ENCODE peak calls at places on chromosome 9, in seven cellular contexts. One of them, this sample, is unnamed.

GRCh38 chr9:76677481-76678055 is 86.7 kb upstream of the PCA3 start:
- DNase-seq in brain microvascular endothelial cell: no peak
- DNase-seq in SW 1271: no peak
- DNase-seq in spleen: no peak
- DNase-seq in NCI-H1048: no peak
- DNase-seq in fibroblast of the aortic adventitia: peak; percentile 57
- DNase-seq in iris pigment epithelial cell: no peak
- DNase-seq in this sample: no peak

GRCh38 chr9:120713257-120714087 is 798 bp downstream of the MEGF9 start:
- DNase-seq in brain microvascular endothelial cell: no peak
- DNase-seq in SW 1271: no peak
- DNase-seq in spleen: peak; percentile 91
- DNase-seq in NCI-H1048: no peak
- DNase-seq in fibroblast of the aortic adventitia: peak; percentile 39
- DNase-seq in iris pigment epithelial cell: no peak
- DNase-seq in this sample: peak; percentile 49

GRCh38 chr9:134983094-134983493 is 65.4 kb upstream of the FCN1 start:
- DNase-seq in brain microvascular endothelial cell: no peak
- DNase-seq in SW 1271: no peak
- DNase-seq in spleen: peak; percentile 89
- DNase-seq in NCI-H1048: no peak
- DNase-seq in fibroblast of the aortic adventitia: no peak
- DNase-seq in iris pigment epithelial cell: no peak
- DNase-seq in this sample: no peak

GRCh38 chr9:14692536-14692917 is 705 bp downstream of the ZDHHC21 start:
- DNase-seq in brain microvascular endothelial cell: no peak
- DNase-seq in SW 1271: no peak
- DNase-seq in spleen: no peak
- DNase-seq in NCI-H1048: no peak
- DNase-seq in fibroblast of the aortic adventitia: peak; percentile 15
- DNase-seq in iris pigment epithelial cell: no peak
- DNase-seq in this sample: no peak

GRCh38 chr9:18421391-18421790 is 52.6 kb upstream of the ADAMTSL1 start:
- DNase-seq in brain microvascular endothelial cell: no peak
- DNase-seq in SW 1271: no peak
- DNase-seq in spleen: no peak
- DNase-seq in NCI-H1048: no peak
- DNase-seq in fibroblast of the aortic adventitia: no peak
- DNase-seq in iris pigment epithelial cell: no peak
- DNase-seq in this sample: no peak

GRCh38 chr9:84851935-84852585 is 182.5 kb downstream of the NTRK2 start:
- DNase-seq in brain microvascular endothelial cell: peak; percentile 92
- DNase-seq in SW 1271: no peak
- DNase-seq in spleen: no peak
- DNase-seq in NCI-H1048: no peak
- DNase-seq in fibroblast of the aortic adventitia: peak; percentile 75
- DNase-seq in iris pigment epithelial cell: peak; percentile 55
- DNase-seq in this sample: no peak

GRCh38 chr9:35110327-35110758 is 5.3 kb downstream of the ATOSB start:
- DNase-seq in brain microvascular endothelial cell: peak; percentile 49
- DNase-seq in SW 1271: no peak
- DNase-seq in spleen: no peak
- DNase-seq in NCI-H1048: no peak
- DNase-seq in fibroblast of the aortic adventitia: peak; percentile 37
- DNase-seq in iris pigment epithelial cell: peak; percentile 70
- DNase-seq in this sample: no peak

GRCh38 chr9:127549771-127550170 is 62.3 kb upstream of the STXBP1 start:
- DNase-seq in brain microvascular endothelial cell: no peak
- DNase-seq in SW 1271: no peak
- DNase-seq in spleen: no peak
- DNase-seq in NCI-H1048: no peak
- DNase-seq in fibroblast of the aortic adventitia: no peak
- DNase-seq in iris pigment epithelial cell: no peak
- DNase-seq in this sample: no peak

GRCh38 chr9:76115396-76115795 is 224.9 kb downstream of the PCSK5 start:
- DNase-seq in brain microvascular endothelial cell: no peak
- DNase-seq in SW 1271: no peak
- DNase-seq in spleen: no peak
- DNase-seq in NCI-H1048: no peak
- DNase-seq in fibroblast of the aortic adventitia: peak; percentile 69
- DNase-seq in iris pigment epithelial cell: no peak
- DNase-seq in this sample: no peak

GRCh38 chr9:34777667-34778066 is 67.7 kb upstream of the CCL21 start:
- DNase-seq in brain microvascular endothelial cell: no peak
- DNase-seq in SW 1271: no peak
- DNase-seq in spleen: no peak
- DNase-seq in NCI-H1048: no peak
- DNase-seq in fibroblast of the aortic adventitia: no peak
- DNase-seq in iris pigment epithelial cell: no peak
- DNase-seq in this sample: no peak

GRCh38 chr9:83457005-83457404 is 81.2 kb downstream of the FRMD3 start:
- DNase-seq in brain microvascular endothelial cell: no peak
- DNase-seq in SW 1271: no peak
- DNase-seq in spleen: no peak
- DNase-seq in NCI-H1048: no peak
- DNase-seq in fibroblast of the aortic adventitia: no peak
- DNase-seq in iris pigment epithelial cell: no peak
- DNase-seq in this sample: no peak

GRCh38 chr9:79049371-79049770 is 522.4 kb upstream of the TLE4 start:
- DNase-seq in brain microvascular endothelial cell: no peak
- DNase-seq in SW 1271: no peak
- DNase-seq in spleen: no peak
- DNase-seq in NCI-H1048: no peak
- DNase-seq in fibroblast of the aortic adventitia: no peak
- DNase-seq in iris pigment epithelial cell: no peak
- DNase-seq in this sample: no peak

GRCh38 chr9:65411336-65411735 is 126.3 kb upstream of the FOXD4L5 start:
- DNase-seq in brain microvascular endothelial cell: no peak
- DNase-seq in SW 1271: no peak
- DNase-seq in spleen: peak; percentile 41
- DNase-seq in NCI-H1048: no peak
- DNase-seq in fibroblast of the aortic adventitia: no peak
- DNase-seq in iris pigment epithelial cell: no peak
- DNase-seq in this sample: no peak

GRCh38 chr9:2013688-2014087 is 1.5 kb upstream of the SMARCA2 start:
- DNase-seq in brain microvascular endothelial cell: no peak
- DNase-seq in SW 1271: no peak
- DNase-seq in spleen: no peak
- DNase-seq in NCI-H1048: no peak
- DNase-seq in fibroblast of the aortic adventitia: peak; percentile 60
- DNase-seq in iris pigment epithelial cell: peak; percentile 56
- DNase-seq in this sample: no peak

GRCh38 chr9:83526901-83527300 is 11.3 kb downstream of the FRMD3 start:
- DNase-seq in brain microvascular endothelial cell: no peak
- DNase-seq in SW 1271: no peak
- DNase-seq in spleen: no peak
- DNase-seq in NCI-H1048: no peak
- DNase-seq in fibroblast of the aortic adventitia: no peak
- DNase-seq in iris pigment epithelial cell: no peak
- DNase-seq in this sample: no peak

GRCh38 chr9:127545196-127546124 is 66.6 kb upstream of the STXBP1 start:
- DNase-seq in brain microvascular endothelial cell: no peak
- DNase-seq in SW 1271: no peak
- DNase-seq in spleen: no peak
- DNase-seq in NCI-H1048: no peak
- DNase-seq in fibroblast of the aortic adventitia: peak; percentile 65
- DNase-seq in iris pigment epithelial cell: peak; percentile 73
- DNase-seq in this sample: no peak

GRCh38 chr9:133714606-133715294 is 23.4 kb downstream of the SARDH start:
- DNase-seq in brain microvascular endothelial cell: peak; percentile 82
- DNase-seq in SW 1271: no peak
- DNase-seq in spleen: no peak
- DNase-seq in NCI-H1048: no peak
- DNase-seq in fibroblast of the aortic adventitia: no peak
- DNase-seq in iris pigment epithelial cell: peak; percentile 76
- DNase-seq in this sample: no peak

GRCh38 chr9:98888794-98889495 is 54.8 kb upstream of the COL15A1 start:
- DNase-seq in brain microvascular endothelial cell: no peak
- DNase-seq in SW 1271: no peak
- DNase-seq in spleen: no peak
- DNase-seq in NCI-H1048: no peak
- DNase-seq in fibroblast of the aortic adventitia: peak; percentile 80
- DNase-seq in iris pigment epithelial cell: no peak
- DNase-seq in this sample: no peak

GRCh38 chr9:36029765-36030528 is 6.8 kb upstream of the RECK start:
- DNase-seq in brain microvascular endothelial cell: peak; percentile 83
- DNase-seq in SW 1271: no peak
- DNase-seq in spleen: no peak
- DNase-seq in NCI-H1048: no peak
- DNase-seq in fibroblast of the aortic adventitia: peak; percentile 98
- DNase-seq in iris pigment epithelial cell: peak; percentile 98
- DNase-seq in this sample: no peak

GRCh38 chr9:72140582-72140981 is 8.7 kb upstream of the GDA start:
- DNase-seq in brain microvascular endothelial cell: no peak
- DNase-seq in SW 1271: no peak
- DNase-seq in spleen: no peak
- DNase-seq in NCI-H1048: no peak
- DNase-seq in fibroblast of the aortic adventitia: no peak
- DNase-seq in iris pigment epithelial cell: no peak
- DNase-seq in this sample: no peak

GRCh38 chr9:104009853-104010252 is 84.3 kb upstream of the SMC2 start:
- DNase-seq in brain microvascular endothelial cell: peak; percentile 24
- DNase-seq in SW 1271: no peak
- DNase-seq in spleen: no peak
- DNase-seq in NCI-H1048: peak; percentile 41
- DNase-seq in fibroblast of the aortic adventitia: no peak
- DNase-seq in iris pigment epithelial cell: peak; percentile 69
- DNase-seq in this sample: no peak

GRCh38 chr9:95107976-95108375 is 209.5 kb downstream of the FANCC start:
- DNase-seq in brain microvascular endothelial cell: no peak
- DNase-seq in SW 1271: no peak
- DNase-seq in spleen: no peak
- DNase-seq in NCI-H1048: no peak
- DNase-seq in fibroblast of the aortic adventitia: no peak
- DNase-seq in iris pigment epithelial cell: no peak
- DNase-seq in this sample: no peak

GRCh38 chr9:72324974-72325373 is 40.0 kb downstream of the ZFAND5 start:
- DNase-seq in brain microvascular endothelial cell: no peak
- DNase-seq in SW 1271: no peak
- DNase-seq in spleen: no peak
- DNase-seq in NCI-H1048: no peak
- DNase-seq in fibroblast of the aortic adventitia: no peak
- DNase-seq in iris pigment epithelial cell: no peak
- DNase-seq in this sample: no peak

GRCh38 chr9:3413984-3414383 is 111.8 kb downstream of the RFX3 start:
- DNase-seq in brain microvascular endothelial cell: no peak
- DNase-seq in SW 1271: no peak
- DNase-seq in spleen: no peak
- DNase-seq in NCI-H1048: no peak
- DNase-seq in fibroblast of the aortic adventitia: no peak
- DNase-seq in iris pigment epithelial cell: no peak
- DNase-seq in this sample: no peak

GRCh38 chr9:16333697-16334096 is 536.8 kb downstream of the BNC2 start:
- DNase-seq in brain microvascular endothelial cell: no peak
- DNase-seq in SW 1271: no peak
- DNase-seq in spleen: no peak
- DNase-seq in NCI-H1048: no peak
- DNase-seq in fibroblast of the aortic adventitia: no peak
- DNase-seq in iris pigment epithelial cell: no peak
- DNase-seq in this sample: no peak

GRCh38 chr9:135307314-135307713 is 172.3 kb upstream of the PPP1R26 start:
- DNase-seq in brain microvascular endothelial cell: no peak
- DNase-seq in SW 1271: no peak
- DNase-seq in spleen: no peak
- DNase-seq in NCI-H1048: no peak
- DNase-seq in fibroblast of the aortic adventitia: no peak
- DNase-seq in iris pigment epithelial cell: no peak
- DNase-seq in this sample: no peak